ENCODE peak calls at places on chromosomes 16 and 17, in four cellular contexts. Z is dorsolateral prefrontal cortex, B is small intestine, Y is left cardiac atrium. L is an unnamed sample.

GRCh38 chr17:82603981-82604448 is 44.2 kb downstream of the WDR45B start:
- DNase-seq in B (peak), Z (peak), Y (peak), L (no peak)

GRCh38 chr17:70106551-70106950 is 31.5 kb downstream of the KCNJ16 start:
- DNase-seq in B (no peak), Z (no peak), Y (no peak), L (no peak)

GRCh38 chr17:43146649-43147048 is 21.5 kb upstream of the BRCA1 start:
- DNase-seq in Y (no peak), B (no peak), Z (no peak), L (no peak)

GRCh38 chr16:3798827-3799226 is 81.5 kb upstream of the TRAP1 start:
- DNase-seq in Y (no peak), B (no peak), Z (no peak), L (no peak)

GRCh38 chr17:57945999-57946797 is 9.0 kb downstream of the CUEDC1 start:
- DNase-seq in B (no peak), Y (no peak), Z (no peak), L (no peak)

GRCh38 chr16:89134269-89134668 is 37.3 kb upstream of the CDH15 start:
- DNase-seq in Y (peak), B (no peak), Z (no peak), L (no peak)

GRCh38 chr16:63577891-63578290 is 1541.7 kb upstream of the CDH8 start:
- DNase-seq in Z (no peak), Y (no peak), B (no peak), L (no peak)

GRCh38 chr17:76983075-76983411 is 114.8 kb downstream of the MGAT5B start:
- DNase-seq in Y (no peak), B (no peak), Z (no peak), L (no peak)

GRCh38 chr17:82333279-82334171 is at the start of gene SECTM1:
- DNase-seq in B (peak), Y (peak), Z (no peak), L (no peak)

GRCh38 chr16:4833584-4833983 is 13.5 kb downstream of the GLYR1 start:
- DNase-seq in Y (no peak), Z (no peak), B (peak), L (no peak)

GRCh38 chr17:28698253-28698941 is 13.3 kb downstream of the PROCA1 start:
- DNase-seq in Y (no peak), B (peak), Z (no peak), L (no peak)

GRCh38 chr17:56203430-56203829 is 50.2 kb downstream of the ANKFN1 start:
- DNase-seq in B (no peak), Z (no peak), Y (no peak), L (no peak)

GRCh38 chr17:33686171-33686570 is 393.1 kb upstream of the ASIC2 start:
- DNase-seq in Z (no peak), Y (no peak), B (peak), L (no peak)

GRCh38 chr16:35134471-35134870 is 1675.1 kb downstream of the TP53TG3F start:
- DNase-seq in Y (no peak), Z (no peak), B (no peak), L (no peak)

GRCh38 chr16:4373356-4373908 is 1.8 kb downstream of the VASN start:
- DNase-seq in Z (no peak), Y (no peak), B (no peak), L (no peak)

GRCh38 chr16:83285921-83286320 is 521.9 kb upstream of the HSBP1 start:
- DNase-seq in Z (no peak), Y (no peak), B (no peak), L (no peak)

GRCh38 chr16:23907457-23907902 is 71.7 kb downstream of the PRKCB start:
- DNase-seq in B (no peak), Y (no peak), Z (no peak), L (no peak)

GRCh38 chr17:28937044-28937729 is 14.1 kb downstream of the PHF12 start:
- DNase-seq in Y (no peak), Z (peak), B (no peak), L (no peak)

GRCh38 chr17:76635659-76636360 is 7.7 kb downstream of the ST6GALNAC1 start:
- DNase-seq in Y (no peak), B (no peak), Z (no peak), L (no peak)

L was measured in psoas muscle.